ENCODE peak calls at places on chromosome X, in eight cellular contexts. K is left lung, H is kidney epithelial cell, L is fibroblast of mammary gland, E is AG10803, M is suprapubic skin, Z is fibroblast of pulmonary artery, U is AG09309. G is an unnamed sample.

GRCh38 chrX:15988661-15989603 is 134.3 kb upstream of the AP1S2 start:
- DNase-seq in E (peak), K (no peak), U (peak), H (peak), L (peak), M (no peak), Z (peak), G (no peak)

GRCh38 chrX:53494427-53494826 is 60.3 kb upstream of the HSD17B10 start:
- DNase-seq in K (no peak), H (no peak), M (no peak), U (no peak), Z (peak), E (peak), L (peak), G (no peak)

GRCh38 chrX:72254835-72255234 is 16.0 kb upstream of the ERCC6L start:
- DNase-seq in K (no peak), E (no peak), U (no peak), L (no peak), H (no peak), M (no peak), Z (no peak), G (no peak)

GRCh38 chrX:110944323-110944761 is 148.7 kb upstream of the CHRDL1 start:
- DNase-seq in M (no peak), U (no peak), E (no peak), L (no peak), K (no peak), H (no peak), Z (no peak), G (no peak)

GRCh38 chrX:16444353-16444752 is 205.6 kb upstream of the S100G start:
- DNase-seq in U (no peak), E (no peak), K (no peak), L (peak), M (no peak), Z (peak), H (no peak), G (no peak)

GRCh38 chrX:112941209-112941788 is 100.7 kb upstream of the AMOT start:
- DNase-seq in L (no peak), H (no peak), K (no peak), Z (no peak), E (peak), U (no peak), M (no peak), G (no peak)

GRCh38 chrX:71541546-71542022 is 8.7 kb downstream of the OGT start:
- DNase-seq in U (peak), H (no peak), E (peak), L (peak), Z (peak), K (no peak), M (no peak), G (no peak)

GRCh38 chrX:130170752-130171445 is 863 bp upstream of the RAB33A start:
- DNase-seq in U (no peak), E (no peak), Z (no peak), L (no peak), M (no peak), K (no peak), H (no peak), G (peak)

GRCh38 chrX:43225626-43226328 is 430.3 kb upstream of the MAOA start:
- DNase-seq in L (no peak), H (no peak), Z (no peak), K (no peak), M (no peak), E (no peak), U (no peak), G (no peak)

GRCh38 chrX:11480626-11481025 is 185.1 kb downstream of the ARHGAP6 start:
- DNase-seq in K (no peak), E (no peak), M (no peak), Z (peak), L (peak), U (no peak), H (no peak), G (no peak)

GRCh38 chrX:153468008-153468580 is 2.3 kb downstream of the HAUS7 start:
- DNase-seq in L (no peak), Z (no peak), H (no peak), K (no peak), M (no peak), E (peak), U (no peak), G (no peak)

GRCh38 chrX:14943963-14944362 is 70.7 kb downstream of the MOSPD2 start:
- DNase-seq in U (no peak), E (no peak), H (no peak), K (no peak), L (no peak), Z (no peak), M (no peak), G (no peak)

GRCh38 chrX:258291-259040 is 22.7 kb upstream of the PLCXD1 start:
- DNase-seq in M (no peak), L (no peak), Z (no peak), K (no peak), E (no peak), H (no peak), U (no peak), G (no peak)

GRCh38 chrX:39859991-39860861 is 237.5 kb downstream of the BCOR start:
- DNase-seq in Z (peak), L (peak), E (peak), U (no peak), H (peak), K (no peak), M (no peak), G (no peak)

GRCh38 chrX:37888010-37888409 is 40.6 kb upstream of the DYNLT3 start:
- DNase-seq in H (no peak), K (no peak), E (no peak), Z (no peak), U (no peak), L (no peak), M (no peak), G (no peak)

GRCh38 chrX:123803331-123803983 is 56.4 kb upstream of the XIAP start:
- DNase-seq in H (no peak), Z (peak), L (peak), K (no peak), U (no peak), E (peak), M (no peak), G (no peak)

GRCh38 chrX:70494441-70494840 is 49.8 kb downstream of the DLG3 start:
- DNase-seq in E (no peak), M (no peak), H (no peak), Z (no peak), L (peak), K (no peak), U (no peak), G (no peak)

GRCh38 chrX:34584781-34585180 is 72.3 kb downstream of the TMEM47 start:
- DNase-seq in M (no peak), U (no peak), Z (no peak), H (no peak), K (no peak), E (no peak), L (no peak), G (no peak)

GRCh38 chrX:77448170-77448569 is 981 bp downstream of the FGF16 start:
- DNase-seq in K (no peak), M (no peak), H (no peak), L (no peak), Z (no peak), U (no peak), E (no peak), G (no peak)

GRCh38 chrX:72026341-72027023 is 105.2 kb downstream of the RTL5 start:
- DNase-seq in U (no peak), L (peak), K (no peak), E (no peak), Z (no peak), M (no peak), H (no peak), G (no peak)

GRCh38 chrX:74343327-74343969 is 39.5 kb downstream of the ZCCHC13 start:
- DNase-seq in L (no peak), Z (no peak), K (no peak), U (no peak), H (no peak), E (no peak), M (no peak), G (no peak)

GRCh38 chrX:10177620-10178019 is 20.8 kb downstream of the CLCN4 start:
- DNase-seq in K (no peak), Z (peak), L (peak), M (no peak), U (no peak), H (no peak), E (peak), G (no peak)

GRCh38 chrX:122565952-122566351 is 618.1 kb upstream of the GRIA3 start:
- DNase-seq in M (no peak), H (peak), Z (peak), U (peak), L (peak), E (peak), K (no peak), G (no peak)

GRCh38 chrX:104189862-104190261 is 23.6 kb downstream of the FAM199X start:
- DNase-seq in L (no peak), H (no peak), Z (no peak), U (no peak), M (no peak), E (no peak), K (no peak), G (no peak)

GRCh38 chrX:104193485-104193884 is 27.2 kb downstream of the FAM199X start:
- DNase-seq in M (no peak), H (no peak), Z (no peak), E (no peak), K (no peak), L (no peak), U (no peak), G (no peak)

GRCh38 chrX:104195013-104195412 is 28.8 kb downstream of the FAM199X start:
- DNase-seq in M (no peak), Z (no peak), H (no peak), E (no peak), U (no peak), L (no peak), K (no peak), G (no peak)

GRCh38 chrX:104195489-104196084 is 29.3 kb downstream of the FAM199X start:
- DNase-seq in Z (peak), H (no peak), E (peak), L (peak), M (no peak), U (peak), K (no peak), G (no peak)
- TF ChIP-seq CTCF in Z (peak), H (peak), E (peak), L (peak), M (peak), U (peak), K (peak), G (peak)

DNA sequence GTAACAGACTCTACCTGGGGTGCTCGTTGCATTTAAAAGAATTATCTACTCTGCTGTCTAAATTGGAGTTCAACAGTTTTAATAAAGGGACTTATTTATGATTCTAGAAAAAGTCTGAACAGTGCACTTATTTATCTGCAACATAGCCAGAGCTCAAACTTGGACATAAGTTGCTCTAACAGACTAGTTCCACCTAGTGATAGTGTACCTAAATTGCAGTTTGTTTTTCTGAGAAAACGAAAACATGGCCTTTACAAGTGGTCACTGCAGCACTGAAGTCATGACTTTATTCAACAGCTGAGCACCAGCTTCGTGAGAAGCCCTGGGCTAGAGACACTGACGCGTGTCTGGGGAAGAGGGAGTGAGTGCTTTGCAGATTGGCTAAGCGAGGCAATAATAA is 77.3 kb upstream of the IGSF1 start:
- DNase-seq in K (no peak), U (no peak), L (no peak), E (no peak), H (no peak), M (no peak), Z (no peak), G (no peak)
- TF ChIP-seq CTCF in K (no peak), U (no peak), L (no peak), E (no peak), H (no peak), M (no peak), Z (no peak), G (no peak)

DNA sequence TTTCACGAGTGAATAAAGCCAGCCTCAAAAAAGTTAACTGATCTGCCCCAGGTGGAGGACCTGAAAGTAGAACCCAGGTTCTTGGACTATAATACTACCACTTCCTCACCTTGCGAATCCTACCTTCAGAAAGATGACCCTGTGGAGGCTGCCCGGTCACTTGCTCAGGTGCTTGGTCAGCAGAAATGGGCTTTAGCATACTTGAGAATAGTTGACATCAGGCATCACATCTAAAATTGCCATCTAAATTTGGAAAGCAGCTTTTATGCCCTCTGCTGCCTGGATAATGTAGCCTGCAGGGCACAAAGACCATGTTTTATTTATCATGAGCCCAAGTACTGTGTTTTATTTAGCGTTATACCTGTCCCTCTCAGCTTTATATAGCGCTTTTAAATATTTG is 3.0 kb downstream of the BCLAF3 start:
- DNase-seq in L (no peak), H (no peak), K (no peak), E (no peak), Z (no peak), U (no peak), M (no peak), G (no peak)
- TF ChIP-seq CTCF in L (no peak), H (no peak), K (no peak), E (no peak), Z (no peak), U (no peak), M (no peak), G (no peak)

GRCh38 chrX:2424317-2424716 is 76.5 kb downstream of the DHRSX start:
- DNase-seq in E (no peak), K (no peak), U (no peak), H (no peak), M (no peak), Z (no peak), L (no peak), G (no peak)

GRCh38 chrX:2423899-2424298 is 76.9 kb downstream of the DHRSX start:
- DNase-seq in U (no peak), M (peak), K (no peak), L (no peak), H (no peak), E (no peak), Z (no peak), G (no peak)

GRCh38 chrX:2427147-2427546 is 73.6 kb downstream of the DHRSX start:
- DNase-seq in M (peak), Z (peak), E (no peak), K (no peak), U (no peak), L (no peak), H (no peak), G (no peak)

GRCh38 chrX:2426289-2426882 is 74.4 kb downstream of the DHRSX start:
- DNase-seq in H (no peak), L (no peak), E (no peak), K (no peak), M (no peak), Z (no peak), U (no peak), G (no peak)

DNA sequence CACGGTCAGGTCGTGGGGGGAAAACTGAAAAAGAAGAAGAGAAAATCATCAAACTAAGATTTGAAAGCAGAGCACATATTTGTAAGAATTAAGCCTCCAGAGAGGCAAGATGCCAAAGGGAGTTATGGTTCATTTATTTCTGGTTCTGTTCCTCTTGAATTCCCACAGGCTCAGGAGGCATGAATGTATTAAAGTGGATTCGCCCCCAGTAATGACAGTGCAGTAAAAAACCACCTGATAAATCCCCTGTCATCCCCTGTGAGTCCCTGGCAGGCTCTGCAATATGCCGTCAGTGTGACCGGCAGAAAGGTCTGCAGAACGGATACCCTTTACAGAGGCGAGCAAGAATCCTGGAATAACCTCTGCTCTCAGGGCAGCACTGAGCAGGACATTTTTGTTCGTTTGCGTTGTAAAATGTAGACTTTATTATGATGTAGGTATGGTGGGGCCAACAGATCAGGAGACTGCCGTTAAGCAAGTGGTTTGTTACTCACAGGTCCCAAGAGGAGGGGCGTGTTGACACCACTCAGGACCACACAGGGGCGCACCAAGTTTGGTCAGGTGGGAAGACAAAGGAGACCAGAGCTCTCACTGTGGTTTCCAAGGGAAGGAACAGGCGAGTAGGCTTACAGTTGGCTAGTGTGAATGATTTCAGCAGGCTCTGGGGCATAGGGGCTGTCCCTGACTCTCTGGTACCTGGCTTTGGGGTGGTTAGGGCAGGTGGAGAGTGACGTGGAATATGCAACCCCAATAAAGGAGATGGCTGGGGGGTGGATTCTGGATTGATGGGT is 75.3 kb downstream of the DHRSX start:
- DNase-seq in L (peak), H (no peak), E (no peak), M (peak), K (no peak), U (no peak), Z (no peak), G (no peak)
- TF ChIP-seq CTCF in L (no peak), H (no peak), E (no peak), M (no peak), K (no peak), U (no peak), Z (no peak), G (peak)

DNA sequence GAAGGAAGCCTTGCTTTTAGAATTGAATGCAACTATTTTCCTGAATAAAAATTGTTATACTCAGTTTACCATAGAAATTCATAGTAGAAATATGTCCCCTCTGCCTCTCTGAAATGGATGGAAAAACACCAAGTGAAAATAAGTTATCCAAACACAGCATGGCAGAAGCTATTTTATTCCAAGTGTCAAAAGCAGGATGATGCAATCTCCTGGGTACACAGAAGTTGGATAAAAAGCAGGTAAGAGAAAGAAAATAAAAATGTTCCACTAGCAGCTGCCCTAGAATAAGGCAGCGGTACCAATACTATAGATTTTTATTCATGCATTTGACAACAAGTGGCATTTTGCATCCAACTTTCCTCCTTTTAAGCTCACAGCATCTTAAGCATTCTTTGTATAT is 89.0 kb upstream of the TENT5D start:
- DNase-seq in K (no peak), U (no peak), H (no peak), E (no peak), L (no peak), M (no peak), Z (no peak), G (no peak)
- TF ChIP-seq CTCF in K (no peak), U (no peak), H (no peak), E (no peak), L (no peak), M (no peak), Z (no peak), G (no peak)

DNA sequence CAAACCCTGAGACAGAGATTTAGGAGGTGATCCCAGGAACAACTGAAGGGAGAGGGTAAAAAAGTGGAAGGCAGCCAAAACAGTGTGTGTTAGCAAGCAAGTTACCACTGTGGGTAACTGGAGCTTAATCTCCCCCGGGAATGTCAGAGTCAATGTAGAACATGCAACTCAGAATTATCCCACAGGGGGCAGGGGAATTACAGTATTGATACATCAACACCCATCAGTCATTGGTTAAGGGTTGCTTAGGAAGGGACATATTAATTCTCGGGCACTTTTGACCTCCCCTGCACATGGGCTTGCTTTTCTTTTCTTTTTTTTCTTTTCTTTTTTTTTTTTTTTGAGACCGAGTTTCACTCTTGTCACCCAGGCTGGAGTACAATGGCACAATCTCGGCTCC is 29.3 kb downstream of the CXorf58 start:
- DNase-seq in Z (no peak), M (no peak), E (no peak), L (peak), K (no peak), H (no peak), U (no peak), G (no peak)
- TF ChIP-seq CTCF in Z (no peak), M (no peak), E (no peak), L (no peak), K (no peak), H (no peak), U (no peak), G (no peak)

GRCh38 chrX:139932077-139932900 is 564 bp downstream of the ATP11C start:
- DNase-seq in Z (peak), K (peak), H (no peak), U (no peak), M (peak), E (peak), L (no peak), G (no peak)
- TF ChIP-seq CTCF in Z (no peak), K (no peak), H (no peak), U (no peak), M (no peak), E (no peak), L (no peak), G (no peak)

GRCh38 chrX:42075032-42075431 is 151.7 kb upstream of the CASK start:
- DNase-seq in U (no peak), K (no peak), H (no peak), L (no peak), M (no peak), Z (no peak), E (no peak), G (no peak)

GRCh38 chrX:42085836-42086235 is 162.5 kb upstream of the CASK start:
- DNase-seq in L (no peak), H (no peak), Z (no peak), U (no peak), K (no peak), M (no peak), E (no peak), G (no peak)

DNA sequence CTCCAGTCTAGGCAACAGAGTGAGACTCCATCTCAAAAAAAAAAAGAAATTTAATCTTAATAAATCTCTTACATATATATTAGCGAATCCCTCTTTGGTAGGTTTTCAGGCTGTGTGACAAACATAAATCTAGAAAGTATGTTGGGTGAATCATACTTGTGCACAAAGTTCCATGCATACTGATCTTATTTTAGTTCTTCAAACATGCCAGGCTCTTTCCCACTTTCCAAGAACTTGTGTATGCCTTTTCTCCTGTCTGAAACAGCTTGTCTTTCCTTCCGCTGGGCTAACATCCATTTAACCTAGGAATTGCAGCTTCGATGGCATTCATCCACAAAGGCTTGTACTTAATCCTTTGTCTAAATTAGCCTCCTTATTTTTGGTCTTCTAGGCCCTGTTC is 156.6 kb upstream of the CASK start:
- DNase-seq in L (no peak), U (no peak), H (no peak), K (no peak), M (no peak), E (peak), Z (no peak), G (no peak)
- TF ChIP-seq CTCF in L (no peak), U (no peak), H (no peak), K (no peak), M (no peak), E (no peak), Z (no peak), G (no peak)

G was measured in D721Med.